ENCODE peak calls at places on chromosome 16, in four cellular contexts. K, B, F and N are unnamed samples.

GRCh38 chr16:72109966-72110530 is 16.4 kb downstream of the DHX38 start:
- DNase-seq in K (no peak), B (no peak), F (no peak), N (no peak)

GRCh38 chr16:55508941-55509920 is at the start of gene LPCAT2:
- DNase-seq in K (no peak), B (no peak), F (peak), N (no peak)

GRCh38 chr16:84888450-84888849 is 68.7 kb downstream of the CRISPLD2 start:
- DNase-seq in K (no peak), B (no peak), F (no peak), N (no peak)

GRCh38 chr16:15856901-15857778 is at the start of gene MYH11:
- DNase-seq in K (no peak), B (no peak), F (no peak), N (no peak)

GRCh38 chr16:79658301-79659001 is 57.9 kb upstream of the MAF start:
- DNase-seq in K (no peak), B (no peak), F (peak), N (no peak)

GRCh38 chr16:69270395-69270794 is 40.8 kb upstream of the VPS4A start:
- DNase-seq in K (no peak), B (no peak), F (no peak), N (no peak)

GRCh38 chr16:21608647-21609328 is 9.4 kb downstream of the METTL9 start:
- DNase-seq in K (no peak), B (no peak), F (no peak), N (no peak)

GRCh38 chr16:56855936-56856335 is 9.1 kb upstream of the SLC12A3 start:
- DNase-seq in K (no peak), B (no peak), F (no peak), N (no peak)

GRCh38 chr16:88461291-88462269 is 8.5 kb downstream of the ZFPM1 start:
- DNase-seq in K (no peak), B (peak), F (no peak), N (no peak)

GRCh38 chr16:80197790-80198201 is 343.0 kb upstream of the DYNLRB2 start:
- DNase-seq in K (no peak), B (no peak), F (peak), N (no peak)

GRCh38 chr16:14240964-14241363 is 169.8 kb downstream of the MRTFB start:
- DNase-seq in K (no peak), B (no peak), F (no peak), N (no peak)

GRCh38 chr16:11258553-11259287 is 2.7 kb upstream of the SOCS1 start:
- DNase-seq in K (no peak), B (no peak), F (no peak), N (no peak)

GRCh38 chr16:85554114-85554790 is 58.9 kb upstream of the GSE1 start:
- DNase-seq in K (peak), B (peak), F (no peak), N (peak)

GRCh38 chr16:23145608-23146007 is 3.6 kb downstream of the USP31 start:
- DNase-seq in K (no peak), B (no peak), F (no peak), N (no peak)